ENCODE peak calls at places on chromosomes 4 and X, in eight cellular contexts. K is ovary, M is SJCRH30, X is ascending aorta, L is A549, H is tibial nerve, S is Panc1, J is uterus. D is an unnamed sample. For H3K4me1, the result is how much of the 10 kb centered on the place peaks cover.

GRCh38 chrX:106897259-106897658 is 5.9 kb downstream of the RIPPLY1 start:
- DNase-seq in K (no peak), M (no peak), X (no peak), L (peak), H (no peak), S (no peak), J (no peak), D (no peak)

GRCh38 chr4:23337292-23337691 is 552.6 kb downstream of the PPARGC1A start:
- DNase-seq in K (no peak), M (no peak), X (no peak), L (no peak), H (no peak), S (no peak), J (no peak), D (no peak)

GRCh38 chrX:71195959-71196727 is 26.9 kb upstream of the GJB1 start:
- DNase-seq in K (no peak), M (no peak), X (no peak), L (no peak), H (no peak), S (no peak), J (no peak), D (no peak)

GRCh38 chr4:24837781-24838180 is 42.4 kb downstream of the SOD3 start:
- DNase-seq in K (no peak), M (no peak), X (no peak), L (no peak), H (no peak), S (no peak), J (no peak), D (no peak)

GRCh38 chr4:126395661-126396060 is 1080.9 kb downstream of the FAT4 start:
- DNase-seq in K (no peak), M (no peak), X (no peak), L (peak), H (no peak), S (no peak), J (no peak), D (no peak)

GRCh38 chr4:92264163-92264562 is 39.6 kb upstream of the GRID2 start:
- DNase-seq in K (no peak), M (no peak), X (no peak), L (no peak), H (no peak), S (no peak), J (no peak), D (no peak)

GRCh38 chr4:151297170-151297569 is 20.2 kb downstream of the PRSS48 start:
- DNase-seq in K (no peak), M (no peak), X (no peak), L (no peak), H (no peak), S (no peak), J (no peak), D (no peak)

GRCh38 chr4:185305979-185306442 is 89.7 kb downstream of the LRP2BP start:
- DNase-seq in K (no peak), M (no peak), X (no peak), L (peak), H (no peak), S (peak), J (no peak), D (no peak)

GRCh38 chr4:155047755-155048154 is 160.7 kb upstream of the NPY2R start:
- DNase-seq in K (no peak), M (no peak), X (no peak), L (no peak), H (no peak), S (no peak), J (no peak), D (no peak)

GRCh38 chr4:101682946-101683345 is 107.6 kb upstream of the BANK1 start:
- DNase-seq in K (no peak), M (peak), X (no peak), L (no peak), H (no peak), S (no peak), J (no peak), D (no peak)

GRCh38 chr4:7170012-7170411 is 22.3 kb upstream of the SORCS2 start:
- DNase-seq in K (no peak), M (no peak), X (no peak), L (no peak), H (no peak), S (no peak), J (no peak), D (no peak)
- H3K4me3 ChIP-seq in K (no peak), M (no peak), X (no peak), L (no peak), H (no peak), S (no peak), J (no peak), D (no peak)

GRCh38 chr4:8199594-8200301 is 658 bp downstream of the SH3TC1 start:
- DNase-seq in K (no peak), M (peak), X (no peak), L (no peak), H (no peak), S (no peak), J (no peak), D (no peak)
- H3K4me1 ChIP-seq in K (under half), M (under half), X (under half), L (under half), H (under half), S (under half), J (under half), D (under half)

DNA sequence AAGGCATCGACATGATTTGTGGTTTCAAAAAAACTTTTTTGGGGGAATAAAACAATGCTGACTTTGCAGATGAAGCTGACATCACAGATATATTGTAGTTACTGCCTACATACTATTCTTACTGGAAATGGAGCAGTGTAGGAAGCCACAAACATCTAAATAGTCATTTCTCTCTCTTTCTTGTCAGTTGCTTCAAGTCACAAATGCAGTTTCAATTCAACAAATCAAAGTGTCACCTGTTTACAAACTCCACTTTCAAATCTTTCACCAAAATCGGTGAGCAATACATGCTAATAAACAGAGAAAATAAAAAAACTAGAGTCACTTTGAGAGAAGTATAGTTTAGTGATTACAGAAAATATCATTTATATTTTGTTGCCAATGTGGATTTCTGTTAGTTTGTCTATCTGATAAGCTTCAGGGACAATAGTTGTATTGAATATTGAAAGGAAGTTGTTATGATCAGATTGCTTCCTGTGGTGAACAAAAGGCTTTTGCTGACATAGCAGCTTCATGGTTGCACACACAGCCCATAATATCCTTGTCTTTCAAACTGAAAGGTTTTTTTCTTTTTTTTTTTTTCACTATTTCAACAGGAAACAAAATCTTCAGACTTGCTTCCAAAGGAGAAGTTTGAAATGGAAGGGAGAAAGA is 49.7 kb upstream of the PTPN13 start:
- DNase-seq in K (no peak), M (no peak), X (no peak), L (no peak), H (no peak), S (no peak), J (no peak), D (no peak)
- H3K4me3 ChIP-seq in K (no peak), M (no peak), X (no peak), L (no peak), H (no peak), S (no peak), J (no peak), D (no peak)

GRCh38 chr4:104743141-104743748 is 248.6 kb upstream of the CXXC4 start:
- DNase-seq in K (no peak), M (no peak), X (no peak), L (no peak), H (no peak), S (no peak), J (no peak), D (no peak)
- H3K4me1 ChIP-seq in K (under half), M (under half), X (under half), L (under half), H (under half), S (under half), J (under half), D (under half)

DNA sequence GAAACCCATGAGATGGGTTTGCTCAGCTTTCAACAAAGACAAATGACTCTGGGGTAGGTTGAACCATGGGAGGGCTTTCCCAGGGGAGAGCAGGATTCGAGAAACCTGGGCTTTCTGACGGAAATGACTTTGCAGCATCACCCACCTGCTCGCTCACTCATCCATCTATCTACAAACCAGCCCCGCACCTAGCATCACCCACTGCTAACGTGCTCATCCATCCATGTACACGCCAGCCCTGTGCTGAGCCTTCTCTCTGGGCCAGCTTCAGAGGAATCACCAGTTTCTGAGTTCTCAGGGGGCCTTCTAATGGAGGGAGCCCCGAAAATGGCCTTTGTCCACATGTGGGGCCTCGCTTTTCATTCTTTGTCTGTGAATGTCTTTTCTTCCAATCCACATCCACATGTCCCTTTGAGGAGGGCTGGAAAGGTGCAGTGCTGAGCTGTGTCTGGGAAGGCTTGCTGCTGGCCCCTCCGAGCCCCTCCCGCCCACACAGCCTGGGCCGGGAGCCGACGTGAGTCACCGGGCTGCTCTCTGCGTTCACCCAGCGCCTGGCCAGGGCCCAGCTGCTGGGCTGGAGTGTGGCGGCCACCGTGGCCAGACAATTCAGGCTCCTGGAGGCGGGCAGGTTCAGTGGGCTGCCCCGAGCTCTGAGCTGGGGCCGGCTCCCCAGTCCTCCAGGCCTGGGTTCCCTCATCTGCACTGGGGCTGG is 14.7 kb downstream of the SORCS2 start:
- DNase-seq in K (peak), M (peak), X (peak), L (peak), H (peak), S (no peak), J (peak), D (peak)
- H3K4me3 ChIP-seq in K (no peak), M (no peak), X (no peak), L (no peak), H (no peak), S (no peak), J (no peak), D (peak)

DNA sequence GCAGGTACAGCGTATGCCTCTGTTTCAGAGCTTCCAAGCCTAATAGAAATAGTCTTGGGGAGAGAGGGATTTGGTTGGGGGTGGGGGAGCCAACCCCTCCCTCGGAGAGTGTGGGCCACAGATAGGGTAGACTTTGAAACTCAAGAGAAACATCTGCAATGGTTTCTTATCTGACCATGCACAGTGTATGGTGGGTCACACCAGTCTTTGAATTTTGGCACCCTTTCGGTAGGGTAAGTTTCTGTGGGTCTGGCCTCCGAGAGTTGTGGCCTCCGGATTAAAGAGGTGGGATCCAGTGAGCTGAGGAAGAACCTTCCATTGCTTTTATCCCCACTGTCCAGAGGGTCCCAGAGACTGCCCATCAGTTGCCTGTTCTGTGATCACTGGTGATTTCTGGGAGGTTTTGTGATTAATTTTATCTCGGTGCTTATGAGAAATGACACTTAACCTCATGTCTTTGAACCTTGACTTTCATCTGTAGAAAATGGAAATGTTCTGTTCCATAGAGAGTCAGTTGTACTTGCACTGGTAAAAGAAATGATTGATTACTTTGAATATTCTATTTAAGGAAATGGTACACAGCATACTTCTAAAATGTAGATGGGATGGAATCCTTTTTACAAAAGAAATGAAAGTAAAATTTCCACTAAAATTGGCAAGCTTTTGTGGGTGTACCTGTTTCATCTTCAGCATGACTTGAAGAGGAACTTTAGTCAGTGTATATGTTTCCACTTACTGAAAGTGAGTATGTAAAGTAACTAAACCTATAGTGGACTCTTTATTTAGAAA is 62.7 kb downstream of the TMEM131L start:
- DNase-seq in K (no peak), M (no peak), X (peak), L (no peak), H (no peak), S (no peak), J (no peak), D (no peak)
- H3K4me1 ChIP-seq in K (under half), M (under half), X (under half), L (under half), H (under half), S (under half), J (under half), D (half or more)

GRCh38 chr4:77650787-77651186 is 45.2 kb downstream of the CXCL13 start:
- DNase-seq in K (no peak), M (no peak), X (no peak), L (no peak), H (no peak), S (no peak), J (no peak), D (no peak)
- H3K4me3 ChIP-seq in K (no peak), M (no peak), X (no peak), L (no peak), H (no peak), S (no peak), J (no peak), D (no peak)

DNA sequence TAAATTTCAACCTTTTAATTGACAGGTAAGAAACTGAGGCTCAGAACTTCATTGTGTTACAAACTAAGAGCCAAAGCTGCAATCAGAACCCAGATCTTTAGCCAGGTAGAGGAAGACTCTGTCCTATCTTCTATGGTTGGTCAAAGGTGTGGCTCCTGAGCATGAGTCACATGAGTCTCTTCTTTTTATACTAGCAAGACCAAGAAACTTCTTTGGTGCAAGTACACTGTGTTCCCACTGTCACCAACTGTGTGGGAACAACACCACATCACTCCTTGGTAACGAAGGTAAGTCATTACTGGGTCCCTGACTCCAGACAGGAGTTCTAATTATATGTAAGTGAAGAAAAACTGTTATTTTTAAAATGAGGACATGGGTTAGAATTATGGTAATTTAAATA is 290.1 kb downstream of the INPP4B start:
- DNase-seq in K (no peak), M (no peak), X (no peak), L (no peak), H (no peak), S (no peak), J (no peak), D (no peak)
- H3K4me1 ChIP-seq in K (under half), M (under half), X (under half), L (under half), H (under half), S (under half), J (under half), D (under half)

GRCh38 chr4:112296949-112297483 is at the start of gene ALPK1:
- DNase-seq in K (no peak), M (peak), X (no peak), L (peak), H (peak), S (no peak), J (peak), D (no peak)

GRCh38 chr4:112302320-112303274 is 5.4 kb downstream of the ALPK1 start:
- DNase-seq in K (no peak), M (no peak), X (no peak), L (no peak), H (no peak), S (no peak), J (no peak), D (no peak)

GRCh38 chr4:112297495-112297894 is 326 bp downstream of the ALPK1 start:
- DNase-seq in K (no peak), M (no peak), X (no peak), L (no peak), H (no peak), S (no peak), J (no peak), D (no peak)
- H3K4me3 ChIP-seq in K (peak), M (peak), X (peak), L (peak), H (peak), S (peak), J (peak), D (peak)

GRCh38 chrX:27808226-27808625 is 436 bp downstream of the MAGEB10 start:
- DNase-seq in K (no peak), M (no peak), X (no peak), L (no peak), H (no peak), S (no peak), J (no peak), D (no peak)
- H3K4me1 ChIP-seq in K (under half), M (under half), X (under half), L (under half), H (under half), S (under half), J (under half), D (under half)